ENCODE peak calls at places on chromosomes 5 and 9, in five cellular contexts. D is right atrium auricular region; G is effector memory CD4-positive, alpha-beta T cell; V is HTR-8/SVneo; S is amygdala. P is an unnamed sample.

GRCh38 chr5:7926720-7927119 is 57.8 kb downstream of the MTRR start:
- DNase-seq in S (no peak), V (no peak), D (no peak), G (no peak), P (no peak)

GRCh38 chr9:87662808-87663528 is 63.0 kb upstream of the CTSL start:
- DNase-seq in D (peak), G (no peak), V (peak), S (peak), P (peak)

GRCh38 chr5:71937906-71938698 is 169.2 kb upstream of the MAP1B start:
- DNase-seq in G (no peak), S (no peak), V (no peak), D (no peak), P (no peak)

GRCh38 chr9:23342296-23342695 is 483.7 kb downstream of the ELAVL2 start:
- DNase-seq in G (no peak), S (no peak), D (no peak), V (peak), P (peak)

GRCh38 chr9:112496074-112496722 is 9.6 kb downstream of the KIAA1958 start:
- DNase-seq in D (no peak), G (no peak), S (no peak), V (no peak), P (no peak)

GRCh38 chr5:25713259-25713658 is 1068.5 kb upstream of the CDH10 start:
- DNase-seq in S (no peak), G (no peak), D (no peak), V (no peak), P (no peak)

GRCh38 chr5:763998-764781 is 20.3 kb downstream of the ZDHHC11B start:
- DNase-seq in S (no peak), G (no peak), V (no peak), D (no peak), P (no peak)

GRCh38 chr5:170880084-170880483 is 18.3 kb downstream of the RANBP17 start:
- DNase-seq in G (no peak), V (no peak), D (no peak), S (no peak), P (no peak)

GRCh38 chr5:20248102-20248501 is 260.1 kb upstream of the CDH18 start:
- DNase-seq in D (no peak), G (no peak), V (no peak), S (no peak), P (no peak)

GRCh38 chr5:33148076-33148501 is 292.7 kb upstream of the TARS1 start:
- DNase-seq in G (no peak), V (peak), D (no peak), S (no peak), P (peak)

GRCh38 chr5:168342151-168342825 is 50.8 kb downstream of the WWC1 start:
- DNase-seq in D (no peak), V (peak), S (no peak), G (no peak), P (no peak)

GRCh38 chr5:138018844-138019243 is 14.0 kb downstream of the FAM13B start:
- DNase-seq in S (no peak), D (no peak), V (no peak), G (no peak), P (no peak)

GRCh38 chr5:55993013-55993412 is 1.8 kb downstream of the IL6ST start:
- DNase-seq in S (no peak), V (no peak), G (no peak), D (no peak), P (no peak)

GRCh38 chr9:132008184-132008781 is 71.4 kb downstream of the MED27 start:
- DNase-seq in D (no peak), S (no peak), G (no peak), V (peak), P (no peak)

GRCh38 chr5:156219483-156219882 is 107.5 kb upstream of the SGCD start:
- DNase-seq in V (no peak), D (no peak), S (no peak), G (no peak), P (no peak)

GRCh38 chr9:107284636-107285035 is 1.6 kb downstream of the RAD23B start:
- DNase-seq in S (no peak), G (no peak), D (no peak), V (no peak), P (no peak)

GRCh38 chr5:36602711-36603321 is 3.6 kb upstream of the SLC1A3 start:
- DNase-seq in D (no peak), G (no peak), S (no peak), V (no peak), P (no peak)

GRCh38 chr5:149732500-149733128 is 2.5 kb downstream of the PPARGC1B start:
- DNase-seq in G (no peak), D (no peak), S (no peak), V (no peak), P (no peak)

GRCh38 chr9:98081477-98082219 is 25.1 kb downstream of the NANS start:
- DNase-seq in G (no peak), S (no peak), V (no peak), D (no peak), P (no peak)

GRCh38 chr9:128887914-128888350 is 6.0 kb downstream of the LRRC8A start:
- DNase-seq in V (no peak), S (no peak), G (no peak), D (no peak), P (peak)